ENCODE peak calls at places on chromosomes 13 and 19, in four cellular contexts. Q, P, I and V are unnamed samples. For H3K36me3, the result is how much of the 10 kb centered on the place peaks cover.

GRCh38 chr13:48920730-48921129 is 55.0 kb upstream of the FNDC3A start:
- DNase-seq in Q (no peak), I (no peak), P (no peak), V (no peak)

GRCh38 chr13:39100996-39101751 is 62.9 kb downstream of the NHLRC3 start:
- DNase-seq in Q (no peak), P (no peak), I (no peak), V (no peak)

GRCh38 chr13:27619711-27620376 is 485 bp downstream of the LNX2 start:
- DNase-seq in I (peak), Q (no peak), P (no peak), V (peak)

GRCh38 chr19:3615524-3616135 is 9.0 kb upstream of the TBXA2R start:
- DNase-seq in I (no peak), Q (no peak), P (no peak), V (no peak)

GRCh38 chr19:28393574-28394336 is 819.2 kb downstream of the UQCRFS1 start:
- DNase-seq in Q (no peak), I (no peak), P (no peak), V (no peak)

GRCh38 chr13:49303533-49304252 is 56.0 kb downstream of the CDADC1 start:
- DNase-seq in Q (no peak), P (no peak), I (no peak), V (no peak)

GRCh38 chr13:30145709-30146367 is 161.5 kb downstream of the KATNAL1 start:
- DNase-seq in P (no peak), I (no peak), Q (no peak), V (no peak)

GRCh38 chr13:89565711-89566110 is 1781.8 kb upstream of the MIR17HG start:
- DNase-seq in Q (no peak), I (no peak), P (no peak), V (no peak)

GRCh38 chr19:34982275-34982674 is 17.8 kb upstream of the GRAMD1A start:
- DNase-seq in I (no peak), Q (no peak), P (no peak), V (no peak)

GRCh38 chr13:57340878-57341277 is 173.9 kb downstream of the PRR20E start:
- DNase-seq in Q (no peak), I (no peak), P (no peak), V (no peak)

GRCh38 chr13:63190742-63191141 is 1775.1 kb upstream of the PCDH20 start:
- DNase-seq in P (no peak), Q (no peak), I (no peak), V (no peak)

GRCh38 chr19:31676271-31677004 is 327.2 kb upstream of the TSHZ3 start:
- DNase-seq in I (no peak), Q (peak), P (no peak), V (no peak)

DNA sequence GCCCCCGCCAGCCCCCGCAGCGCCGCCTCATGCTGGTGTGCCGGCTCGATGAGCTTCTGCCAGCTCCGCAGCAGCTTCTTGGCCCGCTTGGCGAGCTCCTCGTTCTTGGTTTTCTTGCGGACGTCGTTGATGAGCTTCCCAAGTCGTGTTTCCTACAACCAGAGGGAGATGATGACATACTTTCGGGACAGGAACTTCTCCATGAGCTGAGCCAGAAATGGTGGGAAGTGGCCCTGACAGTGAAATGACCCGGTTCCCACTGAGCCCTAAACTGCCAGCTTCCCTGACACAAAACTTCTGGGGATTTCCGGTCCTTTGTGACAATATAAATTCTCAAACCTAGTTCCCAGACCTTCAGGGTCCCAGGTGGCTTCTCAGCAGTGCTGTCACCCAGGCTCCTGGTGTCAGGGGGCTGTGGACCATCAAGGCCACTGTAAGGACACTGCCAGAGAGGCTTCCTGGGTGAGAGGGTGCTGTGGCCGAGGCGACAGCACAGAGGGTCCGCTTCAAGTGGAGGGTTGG is 5.4 kb upstream of the SLC35E1 start:
- DNase-seq in P (no peak), Q (no peak), I (no peak), V (no peak)
- H3K36me3 ChIP-seq in P (under half), Q (under half), I (under half), V (under half)

GRCh38 chr19:6768236-6768785 is 1.1 kb upstream of the SH2D3A start:
- DNase-seq in P (no peak), I (no peak), Q (no peak), V (no peak)
- H3K27ac ChIP-seq in P (no peak), I (peak), Q (no peak), V (peak)

GRCh38 chr19:33796164-33797100 is at the start of gene KCTD15:
- DNase-seq in P (no peak), Q (peak), I (no peak), V (no peak)
- H3K4me3 ChIP-seq in P (peak), Q (peak), I (no peak), V (peak)

DNA sequence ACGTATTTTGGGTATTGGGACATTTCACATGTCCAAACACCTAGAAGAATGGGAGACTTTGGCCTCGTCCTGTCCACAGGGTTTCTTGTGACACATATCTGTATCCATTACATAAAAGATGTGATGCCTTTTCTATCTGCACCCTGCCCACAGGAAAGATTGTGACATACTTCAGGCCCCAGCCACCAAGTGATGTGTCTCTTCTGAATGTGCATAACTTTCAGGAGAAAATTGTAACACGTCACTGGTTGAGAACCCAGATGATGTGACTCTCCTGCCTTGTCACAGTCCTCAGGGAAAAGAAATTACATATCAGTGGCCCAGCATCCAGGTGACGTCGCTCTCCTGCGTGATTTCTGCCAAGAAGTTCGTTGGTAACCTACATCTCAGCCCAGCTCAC is 21.0 kb upstream of the ZNF681 start:
- DNase-seq in I (no peak), P (no peak), Q (no peak), V (no peak)
- H3K36me3 ChIP-seq in I (under half), P (under half), Q (under half), V (under half)

DNA sequence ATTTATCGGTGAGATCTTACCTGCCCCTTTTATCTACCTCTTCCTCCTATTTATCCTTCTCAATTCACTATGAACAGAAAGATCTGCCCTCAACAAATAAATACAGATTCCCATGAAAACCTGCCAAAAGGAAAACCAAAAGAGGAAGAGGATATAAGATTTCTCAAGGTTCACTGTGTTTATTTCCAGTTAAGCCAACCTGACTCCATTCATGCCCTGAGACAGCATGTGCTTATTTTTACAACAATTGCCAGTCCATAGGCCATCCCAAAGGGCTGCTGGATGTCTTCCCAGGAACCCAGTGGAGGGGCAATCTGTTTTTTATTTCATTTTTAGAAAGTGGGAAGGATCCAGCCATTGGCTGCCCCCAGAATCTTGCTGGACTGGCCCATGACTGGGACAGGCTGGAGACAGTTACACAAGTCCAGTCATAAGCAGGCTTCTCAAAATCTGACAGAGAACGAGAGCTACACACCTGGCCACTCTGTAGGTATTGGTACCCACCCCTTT is 209.1 kb downstream of the IRS2 start:
- DNase-seq in I (no peak), Q (no peak), P (no peak), V (no peak)
- H3K27ac ChIP-seq in I (no peak), Q (no peak), P (no peak), V (no peak)

GRCh38 chr13:111559612-111560423 is 239.4 kb downstream of the TEX29 start:
- DNase-seq in I (no peak), Q (no peak), P (no peak), V (no peak)
- H3K4me3 ChIP-seq in I (no peak), Q (no peak), P (no peak), V (no peak)